ENCODE peak calls at places on chromosomes 7 and 10, in ten cellular contexts. One of them, this sample, is unnamed.
A peak's percentile ranks its signal among the peaks of the same experiment; 100 is the strongest.

GRCh38 chr7:133484135-133484534 is 231.3 kb downstream of the EXOC4 start:
- DNase-seq in PC-3: no peak
- DNase-seq in kidney: no peak
- DNase-seq in AG04450: no peak
- DNase-seq in cardiac muscle cell: no peak
- DNase-seq in pancreas: no peak
- DNase-seq in NB4: peak; percentile 13
- DNase-seq in astrocyte of the spinal cord: peak; percentile 16
- DNase-seq in psoas muscle: no peak
- DNase-seq in cardiac fibroblast: no peak
- DNase-seq in this sample: no peak

GRCh38 chr7:816751-817671 is 15.3 kb upstream of the SUN1 start:
- DNase-seq in PC-3: peak; percentile 28
- DNase-seq in kidney: peak; percentile 81
- DNase-seq in AG04450: no peak
- DNase-seq in cardiac muscle cell: peak; percentile 43
- DNase-seq in pancreas: peak; percentile 74
- DNase-seq in NB4: peak; percentile 48
- DNase-seq in astrocyte of the spinal cord: peak; percentile 40
- DNase-seq in psoas muscle: no peak
- DNase-seq in cardiac fibroblast: peak; percentile 20
- DNase-seq in this sample: no peak

GRCh38 chr7:27181795-27182275 is 3.2 kb downstream of the HOXA11 start:
- DNase-seq in PC-3: no peak
- DNase-seq in kidney: peak; percentile 52
- DNase-seq in AG04450: no peak
- DNase-seq in cardiac muscle cell: no peak
- DNase-seq in pancreas: peak; percentile 41
- DNase-seq in NB4: no peak
- DNase-seq in astrocyte of the spinal cord: no peak
- DNase-seq in psoas muscle: no peak
- DNase-seq in cardiac fibroblast: no peak
- DNase-seq in this sample: no peak

GRCh38 chr10:34854147-34854601 is 39.1 kb upstream of the PARD3 start:
- DNase-seq in PC-3: peak; percentile 98
- DNase-seq in kidney: no peak
- DNase-seq in AG04450: peak; percentile 18
- DNase-seq in cardiac muscle cell: no peak
- DNase-seq in pancreas: no peak
- DNase-seq in NB4: no peak
- DNase-seq in astrocyte of the spinal cord: peak; percentile 87
- DNase-seq in psoas muscle: no peak
- DNase-seq in cardiac fibroblast: peak; percentile 78
- DNase-seq in this sample: peak; percentile 10

GRCh38 chr10:29512460-29512974 is 122.3 kb downstream of the SVIL start:
- DNase-seq in PC-3: peak; percentile 33
- DNase-seq in kidney: no peak
- DNase-seq in AG04450: no peak
- DNase-seq in cardiac muscle cell: no peak
- DNase-seq in pancreas: no peak
- DNase-seq in NB4: no peak
- DNase-seq in astrocyte of the spinal cord: no peak
- DNase-seq in psoas muscle: no peak
- DNase-seq in cardiac fibroblast: no peak
- DNase-seq in this sample: no peak

GRCh38 chr10:46223626-46224413 is 63.0 kb upstream of the ANTXRL start:
- DNase-seq in PC-3: no peak
- DNase-seq in kidney: peak; percentile 49
- DNase-seq in AG04450: no peak
- DNase-seq in cardiac muscle cell: no peak
- DNase-seq in pancreas: no peak
- DNase-seq in NB4: no peak
- DNase-seq in astrocyte of the spinal cord: no peak
- DNase-seq in psoas muscle: no peak
- DNase-seq in cardiac fibroblast: no peak
- DNase-seq in this sample: no peak

GRCh38 chr7:134701272-134701671 is 54.6 kb downstream of the BPGM start:
- DNase-seq in PC-3: peak; percentile 62
- DNase-seq in kidney: no peak
- DNase-seq in AG04450: no peak
- DNase-seq in cardiac muscle cell: no peak
- DNase-seq in pancreas: no peak
- DNase-seq in NB4: peak; percentile 48
- DNase-seq in astrocyte of the spinal cord: no peak
- DNase-seq in psoas muscle: no peak
- DNase-seq in cardiac fibroblast: peak; percentile 55
- DNase-seq in this sample: no peak

GRCh38 chr7:130141161-130141857 is 63.9 kb downstream of the TMEM209 start:
- DNase-seq in PC-3: no peak
- DNase-seq in kidney: peak; percentile 95
- DNase-seq in AG04450: peak; percentile 18
- DNase-seq in cardiac muscle cell: peak; percentile 80
- DNase-seq in pancreas: peak; percentile 82
- DNase-seq in NB4: no peak
- DNase-seq in astrocyte of the spinal cord: peak; percentile 80
- DNase-seq in psoas muscle: peak; percentile 42
- DNase-seq in cardiac fibroblast: peak; percentile 86
- DNase-seq in this sample: no peak

GRCh38 chr7:84060760-84061261 is 133.8 kb downstream of the SEMA3A start:
- DNase-seq in PC-3: peak; percentile 81
- DNase-seq in kidney: no peak
- DNase-seq in AG04450: no peak
- DNase-seq in cardiac muscle cell: no peak
- DNase-seq in pancreas: no peak
- DNase-seq in NB4: no peak
- DNase-seq in astrocyte of the spinal cord: peak; percentile 71
- DNase-seq in psoas muscle: no peak
- DNase-seq in cardiac fibroblast: peak; percentile 27
- DNase-seq in this sample: no peak

GRCh38 chr7:36806897-36807296 is 82.6 kb upstream of the AOAH start:
- DNase-seq in PC-3: no peak
- DNase-seq in kidney: no peak
- DNase-seq in AG04450: no peak
- DNase-seq in cardiac muscle cell: no peak
- DNase-seq in pancreas: no peak
- DNase-seq in NB4: peak; percentile 85
- DNase-seq in astrocyte of the spinal cord: no peak
- DNase-seq in psoas muscle: no peak
- DNase-seq in cardiac fibroblast: no peak
- DNase-seq in this sample: no peak

GRCh38 chr7:134085315-134085714 is 41.8 kb upstream of the LRGUK start:
- DNase-seq in PC-3: peak; percentile 0
- DNase-seq in kidney: no peak
- DNase-seq in AG04450: no peak
- DNase-seq in cardiac muscle cell: no peak
- DNase-seq in pancreas: no peak
- DNase-seq in NB4: no peak
- DNase-seq in astrocyte of the spinal cord: no peak
- DNase-seq in psoas muscle: no peak
- DNase-seq in cardiac fibroblast: no peak
- DNase-seq in this sample: no peak

GRCh38 chr7:108132551-108133265 is 2.5 kb upstream of the LAMB4 start:
- DNase-seq in PC-3: no peak
- DNase-seq in kidney: no peak
- DNase-seq in AG04450: no peak
- DNase-seq in cardiac muscle cell: no peak
- DNase-seq in pancreas: no peak
- DNase-seq in NB4: no peak
- DNase-seq in astrocyte of the spinal cord: peak; percentile 18
- DNase-seq in psoas muscle: no peak
- DNase-seq in cardiac fibroblast: no peak
- DNase-seq in this sample: no peak

GRCh38 chr7:80220022-80220421 is 85.4 kb downstream of the GNAI1 start:
- DNase-seq in PC-3: no peak
- DNase-seq in kidney: no peak
- DNase-seq in AG04450: no peak
- DNase-seq in cardiac muscle cell: no peak
- DNase-seq in pancreas: no peak
- DNase-seq in NB4: no peak
- DNase-seq in astrocyte of the spinal cord: no peak
- DNase-seq in psoas muscle: no peak
- DNase-seq in cardiac fibroblast: no peak
- DNase-seq in this sample: no peak

GRCh38 chr10:62422068-62422590 is 48.0 kb downstream of the ZNF365 start:
- DNase-seq in PC-3: peak; percentile 94
- DNase-seq in kidney: no peak
- DNase-seq in AG04450: peak; percentile 58
- DNase-seq in cardiac muscle cell: no peak
- DNase-seq in pancreas: no peak
- DNase-seq in NB4: peak; percentile 11
- DNase-seq in astrocyte of the spinal cord: peak; percentile 87
- DNase-seq in psoas muscle: no peak
- DNase-seq in cardiac fibroblast: peak; percentile 37
- DNase-seq in this sample: peak; percentile 56
- TF ChIP-seq CTCF in PC-3: peak; percentile 51
- TF ChIP-seq CTCF in kidney: no peak
- TF ChIP-seq CTCF in AG04450: peak; percentile 28
- TF ChIP-seq CTCF in cardiac muscle cell: no peak
- TF ChIP-seq CTCF in pancreas: no peak
- TF ChIP-seq CTCF in NB4: no peak
- TF ChIP-seq CTCF in astrocyte of the spinal cord: peak; percentile 24
- TF ChIP-seq CTCF in psoas muscle: no peak
- TF ChIP-seq CTCF in cardiac fibroblast: peak; percentile 5
- TF ChIP-seq CTCF in this sample: peak; percentile 19

DNA sequence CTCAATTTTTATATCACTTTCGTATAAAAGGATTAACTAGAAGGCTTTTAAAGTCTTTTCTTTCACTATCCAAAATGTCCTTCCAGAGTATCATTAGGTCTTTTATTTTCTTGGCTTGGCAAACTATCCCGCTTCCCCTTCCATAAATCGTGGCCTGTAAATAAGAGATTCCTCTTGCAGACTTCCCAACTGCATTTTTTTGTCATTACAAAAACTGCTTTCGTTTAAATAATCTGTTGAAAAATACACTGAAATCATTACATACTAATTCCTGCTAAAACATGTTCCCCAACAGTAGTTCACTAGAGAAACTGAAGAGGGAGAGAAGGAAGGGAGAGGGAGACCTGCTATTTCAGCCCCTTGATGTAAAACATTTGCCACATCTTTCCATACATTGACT is 48.8 kb upstream of the STK17A start:
- DNase-seq in PC-3: no peak
- DNase-seq in kidney: no peak
- DNase-seq in AG04450: peak; percentile 45
- DNase-seq in cardiac muscle cell: no peak
- DNase-seq in pancreas: no peak
- DNase-seq in NB4: no peak
- DNase-seq in astrocyte of the spinal cord: peak; percentile 63
- DNase-seq in psoas muscle: no peak
- DNase-seq in cardiac fibroblast: peak; percentile 31
- DNase-seq in this sample: no peak
- H3K4me3 ChIP-seq in PC-3: no peak overlapping the region
- H3K4me3 ChIP-seq in kidney: no peak overlapping the region
- H3K4me3 ChIP-seq in AG04450: no peak overlapping the region
- H3K4me3 ChIP-seq in cardiac muscle cell: no peak overlapping the region
- H3K4me3 ChIP-seq in pancreas: no peak overlapping the region
- H3K4me3 ChIP-seq in NB4: no peak overlapping the region
- H3K4me3 ChIP-seq in astrocyte of the spinal cord: no peak overlapping the region
- H3K4me3 ChIP-seq in psoas muscle: no peak overlapping the region
- H3K4me3 ChIP-seq in cardiac fibroblast: no peak overlapping the region
- H3K4me3 ChIP-seq in this sample: no peak overlapping the region

GRCh38 chr10:36038316-36038715 is 396.2 kb upstream of the FZD8 start:
- DNase-seq in PC-3: no peak
- DNase-seq in kidney: no peak
- DNase-seq in AG04450: no peak
- DNase-seq in cardiac muscle cell: no peak
- DNase-seq in pancreas: no peak
- DNase-seq in NB4: no peak
- DNase-seq in astrocyte of the spinal cord: no peak
- DNase-seq in psoas muscle: no peak
- DNase-seq in cardiac fibroblast: no peak
- DNase-seq in this sample: no peak

GRCh38 chr10:36036137-36036536 is 394.0 kb upstream of the FZD8 start:
- DNase-seq in PC-3: peak; percentile 56
- DNase-seq in kidney: no peak
- DNase-seq in AG04450: no peak
- DNase-seq in cardiac muscle cell: no peak
- DNase-seq in pancreas: no peak
- DNase-seq in NB4: no peak
- DNase-seq in astrocyte of the spinal cord: no peak
- DNase-seq in psoas muscle: no peak
- DNase-seq in cardiac fibroblast: no peak
- DNase-seq in this sample: no peak

GRCh38 chr10:36042135-36042534 is 400.0 kb upstream of the FZD8 start:
- DNase-seq in PC-3: no peak
- DNase-seq in kidney: no peak
- DNase-seq in AG04450: no peak
- DNase-seq in cardiac muscle cell: no peak
- DNase-seq in pancreas: no peak
- DNase-seq in NB4: no peak
- DNase-seq in astrocyte of the spinal cord: no peak
- DNase-seq in psoas muscle: no peak
- DNase-seq in cardiac fibroblast: no peak
- DNase-seq in this sample: no peak
- TF ChIP-seq CTCF in PC-3: peak; percentile 47
- TF ChIP-seq CTCF in kidney: no peak
- TF ChIP-seq CTCF in AG04450: no peak
- TF ChIP-seq CTCF in cardiac muscle cell: no peak
- TF ChIP-seq CTCF in pancreas: no peak
- TF ChIP-seq CTCF in NB4: no peak
- TF ChIP-seq CTCF in astrocyte of the spinal cord: no peak
- TF ChIP-seq CTCF in psoas muscle: no peak
- TF ChIP-seq CTCF in cardiac fibroblast: peak; percentile 3
- TF ChIP-seq CTCF in this sample: no peak

GRCh38 chr10:33328253-33328652 is 6.2 kb downstream of the NRP1 start:
- DNase-seq in PC-3: no peak
- DNase-seq in kidney: no peak
- DNase-seq in AG04450: no peak
- DNase-seq in cardiac muscle cell: no peak
- DNase-seq in pancreas: no peak
- DNase-seq in NB4: no peak
- DNase-seq in astrocyte of the spinal cord: no peak
- DNase-seq in psoas muscle: no peak
- DNase-seq in cardiac fibroblast: no peak
- DNase-seq in this sample: no peak

GRCh38 chr10:33330543-33331019 is 3.9 kb downstream of the NRP1 start:
- DNase-seq in PC-3: peak; percentile 100
- DNase-seq in kidney: peak; percentile 88
- DNase-seq in AG04450: peak; percentile 80
- DNase-seq in cardiac muscle cell: peak; percentile 88
- DNase-seq in pancreas: peak; percentile 94
- DNase-seq in NB4: peak; percentile 71
- DNase-seq in astrocyte of the spinal cord: peak; percentile 87
- DNase-seq in psoas muscle: peak; percentile 82
- DNase-seq in cardiac fibroblast: peak; percentile 91
- DNase-seq in this sample: peak; percentile 71

GRCh38 chr10:33327750-33328149 is 6.7 kb downstream of the NRP1 start:
- DNase-seq in PC-3: peak; percentile 75
- DNase-seq in kidney: no peak
- DNase-seq in AG04450: no peak
- DNase-seq in cardiac muscle cell: peak; percentile 52
- DNase-seq in pancreas: no peak
- DNase-seq in NB4: no peak
- DNase-seq in astrocyte of the spinal cord: no peak
- DNase-seq in psoas muscle: no peak
- DNase-seq in cardiac fibroblast: no peak
- DNase-seq in this sample: no peak

GRCh38 chr10:33331020-33331557 is 3.4 kb downstream of the NRP1 start:
- DNase-seq in PC-3: peak; percentile 71
- DNase-seq in kidney: no peak
- DNase-seq in AG04450: no peak
- DNase-seq in cardiac muscle cell: no peak
- DNase-seq in pancreas: no peak
- DNase-seq in NB4: no peak
- DNase-seq in astrocyte of the spinal cord: no peak
- DNase-seq in psoas muscle: no peak
- DNase-seq in cardiac fibroblast: no peak
- DNase-seq in this sample: no peak

GRCh38 chr10:33329178-33329577 is 5.3 kb downstream of the NRP1 start:
- DNase-seq in PC-3: peak; percentile 98
- DNase-seq in kidney: no peak
- DNase-seq in AG04450: no peak
- DNase-seq in cardiac muscle cell: no peak
- DNase-seq in pancreas: no peak
- DNase-seq in NB4: no peak
- DNase-seq in astrocyte of the spinal cord: no peak
- DNase-seq in psoas muscle: no peak
- DNase-seq in cardiac fibroblast: no peak
- DNase-seq in this sample: no peak
- H3K4me3 ChIP-seq in PC-3: peak overlapping the region; percentile 69
- H3K4me3 ChIP-seq in kidney: no peak overlapping the region
- H3K4me3 ChIP-seq in AG04450: peak overlapping the region; percentile 93
- H3K4me3 ChIP-seq in cardiac muscle cell: peak overlapping the region; percentile 95
- H3K4me3 ChIP-seq in pancreas: no peak overlapping the region
- H3K4me3 ChIP-seq in NB4: no peak overlapping the region
- H3K4me3 ChIP-seq in astrocyte of the spinal cord: no peak overlapping the region
- H3K4me3 ChIP-seq in psoas muscle: peak overlapping the region; percentile 84
- H3K4me3 ChIP-seq in cardiac fibroblast: peak overlapping the region; percentile 15
- H3K4me3 ChIP-seq in this sample: no peak overlapping the region